ENCODE peak calls at places on chromosomes 16 and 17, in seven cellular contexts. J is endodermal cell, D is DND-41, K is A549, L is HCT116, F is ovary, V is OCI-LY7. Z is an unnamed sample. For H3K4me1, the result is how much of the 10 kb centered on the place peaks cover.

GRCh38 chr17:74532115-74532514 is 840 bp upstream of the CD300LB start:
- DNase-seq in J (peak), D (peak), K (no peak), L (no peak), F (no peak), V (peak), Z (no peak)

GRCh38 chr16:85202631-85203461 is 90.6 kb upstream of the CIBAR2 start:
- DNase-seq in J (peak), D (no peak), K (no peak), L (no peak), F (peak), V (no peak), Z (peak)

GRCh38 chr17:76193616-76194015 is 46.7 kb downstream of the RNF157 start:
- DNase-seq in J (peak), D (no peak), K (no peak), L (no peak), F (no peak), V (no peak), Z (no peak)

GRCh38 chr16:69443809-69444611 is 19.6 kb downstream of the CYB5B start:
- DNase-seq in J (no peak), D (no peak), K (no peak), L (no peak), F (peak), V (no peak), Z (no peak)

GRCh38 chr17:18996458-18996857 is 8.1 kb downstream of the FAM83G start:
- DNase-seq in J (no peak), D (no peak), K (no peak), L (no peak), F (no peak), V (no peak), Z (no peak)

GRCh38 chr16:86517652-86518258 is 7.4 kb downstream of the FOXF1 start:
- DNase-seq in J (peak), D (peak), K (peak), L (peak), F (no peak), V (peak), Z (peak)

GRCh38 chr16:85715169-85716015 is 26.6 kb upstream of the GINS2 start:
- DNase-seq in J (no peak), D (peak), K (no peak), L (no peak), F (no peak), V (no peak), Z (no peak)

GRCh38 chr16:28974007-28974436 is 556 bp upstream of the SPNS1 start:
- DNase-seq in J (peak), D (peak), K (peak), L (peak), F (peak), V (peak), Z (no peak)

GRCh38 chr17:67608691-67609090 is 109.0 kb upstream of the NOL11 start:
- DNase-seq in J (no peak), D (no peak), K (no peak), L (no peak), F (no peak), V (no peak), Z (no peak)

GRCh38 chr17:45231481-45232116 is 9.9 kb downstream of the FMNL1 start:
- DNase-seq in J (peak), D (no peak), K (peak), L (no peak), F (no peak), V (peak), Z (no peak)

GRCh38 chr16:78396673-78397072 is 297.2 kb downstream of the WWOX start:
- DNase-seq in J (no peak), D (no peak), K (no peak), L (no peak), F (no peak), V (no peak), Z (no peak)

GRCh38 chr17:8162997-8163977 is 539 bp upstream of the VAMP2 start:
- DNase-seq in J (peak), D (peak), K (peak), L (no peak), F (no peak), V (no peak), Z (peak)

GRCh38 chr17:17669081-17669850 is 12.0 kb upstream of the RAI1 start:
- DNase-seq in J (no peak), D (peak), K (no peak), L (no peak), F (no peak), V (no peak), Z (no peak)

GRCh38 chr16:54458923-54459322 is 172.3 kb upstream of the IRX3 start:
- DNase-seq in J (no peak), D (no peak), K (no peak), L (no peak), F (no peak), V (no peak), Z (no peak)

GRCh38 chr17:81254955-81255717 is 16.0 kb downstream of the NDUFAF8 start:
- DNase-seq in J (peak), D (no peak), K (peak), L (no peak), F (peak), V (no peak), Z (peak)

GRCh38 chr16:66862023-66862520 is 17.9 kb downstream of the CA7 start:
- DNase-seq in J (peak), D (no peak), K (no peak), L (no peak), F (peak), V (no peak), Z (no peak)

GRCh38 chr17:27565874-27566672 is 64.9 kb upstream of the LGALS9 start:
- DNase-seq in J (no peak), D (no peak), K (no peak), L (no peak), F (no peak), V (no peak), Z (peak)

GRCh38 chr16:80803341-80804060 is 897 bp downstream of the CDYL2 start:
- DNase-seq in J (peak), D (no peak), K (no peak), L (no peak), F (no peak), V (peak), Z (peak)

GRCh38 chr17:58710948-58711552 is 18.6 kb downstream of the RAD51C start:
- DNase-seq in J (peak), D (peak), K (no peak), L (peak), F (peak), V (peak), Z (no peak)

GRCh38 chr16:81723098-81723723 is 55.9 kb upstream of the PLCG2 start:
- DNase-seq in J (no peak), D (peak), K (peak), L (peak), F (no peak), V (peak), Z (peak)

GRCh38 chr17:65371702-65372101 is 189.7 kb downstream of the AXIN2 start:
- DNase-seq in J (peak), D (no peak), K (no peak), L (no peak), F (no peak), V (no peak), Z (no peak)

GRCh38 chr17:31273511-31273910 is 23.5 kb downstream of the OMG start:
- DNase-seq in J (no peak), D (no peak), K (no peak), L (no peak), F (no peak), V (no peak), Z (no peak)

GRCh38 chr17:32747856-32748255 is 129.1 kb downstream of the MYO1D start:
- DNase-seq in J (no peak), D (no peak), K (no peak), L (no peak), F (no peak), V (no peak), Z (no peak)

GRCh38 chr17:64984776-64985521 is 65.7 kb upstream of the LRRC37A3 start:
- DNase-seq in J (no peak), D (peak), K (no peak), L (no peak), F (no peak), V (peak), Z (no peak)

GRCh38 chr17:31452101-31452500 is 60.6 kb downstream of the RAB11FIP4 start:
- DNase-seq in J (no peak), D (no peak), K (no peak), L (no peak), F (no peak), V (no peak), Z (no peak)

GRCh38 chr17:81710514-81711308 is 1.4 kb upstream of the SLC25A10 start:
- DNase-seq in J (peak), D (no peak), K (no peak), L (no peak), F (peak), V (peak), Z (peak)

GRCh38 chr17:72528683-72529082 is 407.9 kb downstream of the SOX9 start:
- DNase-seq in J (no peak), D (no peak), K (no peak), L (no peak), F (no peak), V (no peak), Z (no peak)

GRCh38 chr16:21950782-21951521 is 2.2 kb upstream of the UQCRC2 start:
- DNase-seq in J (no peak), D (peak), K (peak), L (peak), F (no peak), V (peak), Z (no peak)
- TF ChIP-seq CTCF in J (peak), D (peak), K (peak), L (peak), F (no peak), V (peak), Z (peak)

GRCh38 chr17:3867106-3867505 is 21.1 kb upstream of the NCBP3 start:
- DNase-seq in J (no peak), D (no peak), K (no peak), L (no peak), F (no peak), V (no peak), Z (no peak)
- H3K4me1 ChIP-seq in J (under half), D (under half), K (under half), L (under half), F (under half), V (under half), Z (under half)

GRCh38 chr17:57110579-57111367 is 25.7 kb downstream of the AKAP1 start:
- DNase-seq in J (no peak), D (no peak), K (no peak), L (no peak), F (no peak), V (no peak), Z (peak)

GRCh38 chr17:57111386-57111785 is 26.3 kb downstream of the AKAP1 start:
- DNase-seq in J (no peak), D (no peak), K (no peak), L (no peak), F (no peak), V (no peak), Z (no peak)

GRCh38 chr17:57110152-57110542 is 25.1 kb downstream of the AKAP1 start:
- DNase-seq in J (no peak), D (no peak), K (no peak), L (no peak), F (peak), V (no peak), Z (peak)

GRCh38 chr17:57108656-57109392 is 23.8 kb downstream of the AKAP1 start:
- DNase-seq in J (peak), D (no peak), K (no peak), L (no peak), F (no peak), V (no peak), Z (peak)

DNA sequence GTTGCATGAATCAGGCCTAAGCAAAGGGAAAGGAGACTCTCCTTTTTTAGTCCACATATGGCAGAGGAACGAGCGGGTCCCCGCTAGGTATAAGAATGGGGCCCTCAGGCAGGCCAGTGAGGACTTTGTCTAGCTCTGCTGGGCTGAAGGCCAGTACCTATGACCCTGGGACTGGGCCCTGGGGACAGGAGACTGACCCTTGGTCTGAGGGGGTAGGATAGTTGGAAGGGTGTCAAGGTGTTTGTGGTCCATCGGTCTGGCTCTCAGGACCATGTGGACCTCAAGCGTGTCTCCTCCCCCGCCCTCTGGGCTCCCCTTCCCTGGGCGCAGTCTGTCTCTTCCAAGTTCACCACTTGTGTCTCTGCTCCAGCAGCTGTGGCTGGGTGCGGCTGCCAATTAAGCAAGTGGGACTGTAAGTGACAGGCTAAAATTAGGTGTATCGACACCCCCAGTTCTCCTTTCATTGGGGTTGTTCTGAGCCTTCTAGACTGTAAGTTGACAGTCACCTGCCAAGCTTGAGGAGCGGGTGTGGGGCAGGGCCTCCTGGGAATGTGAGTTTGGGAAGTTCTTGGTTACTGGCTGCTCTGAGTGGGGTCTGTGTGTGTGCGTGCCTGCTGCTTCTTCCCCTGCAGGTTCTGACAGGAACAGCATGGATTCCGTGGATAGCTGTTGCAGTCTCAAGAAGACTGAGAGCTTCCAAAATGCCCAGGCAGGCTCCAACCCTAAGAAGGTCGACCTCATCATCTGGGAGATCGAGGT is 24.5 kb downstream of the AKAP1 start:
- DNase-seq in J (peak), D (no peak), K (no peak), L (no peak), F (no peak), V (no peak), Z (peak)
- TF ChIP-seq CTCF in J (peak), D (peak), K (no peak), L (peak), F (peak), V (no peak), Z (no peak)

DNA sequence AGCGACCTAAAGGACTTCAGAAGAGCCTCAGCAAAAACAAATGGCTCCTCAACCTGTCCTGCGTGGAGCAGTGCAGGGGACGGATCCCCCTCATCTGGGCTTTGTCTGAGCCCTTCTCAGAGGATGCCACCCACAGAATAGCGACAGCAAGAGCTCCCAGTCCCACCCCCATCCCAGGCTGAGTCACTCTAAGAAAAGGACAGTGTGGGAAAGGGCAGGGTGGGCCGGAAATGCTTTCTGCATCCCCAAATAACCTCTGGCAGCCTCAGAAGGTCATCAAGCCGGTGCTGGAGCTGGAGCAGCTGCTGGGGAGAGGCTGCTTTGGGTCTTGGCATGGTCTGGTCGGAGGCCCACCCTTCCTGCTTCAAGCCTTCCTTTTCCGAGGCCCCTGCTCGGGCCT is 8.9 kb downstream of the SLC12A4 start:
- DNase-seq in J (no peak), D (no peak), K (no peak), L (no peak), F (peak), V (no peak), Z (peak)
- H3K4me1 ChIP-seq in J (under half), D (under half), K (under half), L (under half), F (under half), V (under half), Z (under half)

DNA sequence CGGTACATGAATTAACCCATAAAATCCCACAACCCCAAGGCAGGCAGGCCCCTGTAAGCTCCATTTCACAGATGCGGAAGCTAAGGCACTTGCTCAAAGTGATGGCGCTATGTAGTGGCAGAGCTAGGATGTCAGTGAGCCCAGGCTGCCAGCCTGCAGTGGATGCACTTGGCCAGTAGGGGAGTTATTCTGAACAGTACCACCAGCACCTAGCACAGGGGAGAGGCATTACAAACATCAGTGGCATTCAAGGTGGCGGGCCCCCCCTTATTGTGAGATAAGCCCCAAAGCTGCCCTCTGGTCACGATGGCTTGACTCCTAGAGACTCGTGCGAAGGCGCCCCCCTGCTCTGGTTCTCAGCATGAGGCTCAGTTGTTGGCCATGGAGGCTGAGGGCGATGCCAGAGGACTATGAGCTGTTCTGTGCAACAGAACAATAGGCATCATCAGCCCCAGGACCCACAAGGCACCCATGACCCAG is 33.8 kb downstream of the GTF3C1 start:
- DNase-seq in J (peak), D (peak), K (peak), L (peak), F (no peak), V (peak), Z (no peak)
- TF ChIP-seq CTCF in J (peak), D (peak), K (peak), L (peak), F (no peak), V (peak), Z (peak)

Z was measured in kidney.